ENCODE peak calls at places on chromosome 4, in eight cellular contexts. One of them, this sample, is unnamed. For H3K4me1, the result is how much of the 10 kb centered on the place peaks cover.

GRCh38 chr4:26238782-26239647 is 81.8 kb upstream of the RBPJ start:
- DNase-seq in transverse colon: no peak
- DNase-seq in CD8-positive, alpha-beta T cell: no peak
- DNase-seq in fibroblast of lung: peak
- DNase-seq in cardiac muscle cell: peak
- DNase-seq in HepG2: peak
- DNase-seq in A549: no peak
- DNase-seq in heart right ventricle: no peak
- DNase-seq in this sample: no peak

GRCh38 chr4:1340181-1340747 is 6.7 kb upstream of the UVSSA start:
- DNase-seq in HepG2: no peak
- DNase-seq in fibroblast of lung: no peak
- DNase-seq in transverse colon: no peak
- DNase-seq in A549: no peak
- DNase-seq in cardiac muscle cell: no peak
- DNase-seq in CD8-positive, alpha-beta T cell: no peak
- DNase-seq in heart right ventricle: no peak
- DNase-seq in this sample: no peak

GRCh38 chr4:78331965-78332364 is 219.6 kb upstream of the ANXA3 start:
- DNase-seq in fibroblast of lung: no peak
- DNase-seq in CD8-positive, alpha-beta T cell: no peak
- DNase-seq in A549: no peak
- DNase-seq in transverse colon: no peak
- DNase-seq in cardiac muscle cell: no peak
- DNase-seq in heart right ventricle: no peak
- DNase-seq in HepG2: no peak
- DNase-seq in this sample: no peak

GRCh38 chr4:97279410-97279809 is 863.9 kb downstream of the STPG2 start:
- DNase-seq in CD8-positive, alpha-beta T cell: no peak
- DNase-seq in heart right ventricle: no peak
- DNase-seq in fibroblast of lung: no peak
- DNase-seq in A549: no peak
- DNase-seq in cardiac muscle cell: no peak
- DNase-seq in transverse colon: no peak
- DNase-seq in HepG2: no peak
- DNase-seq in this sample: no peak

GRCh38 chr4:25839687-25840086 is 23.1 kb downstream of the SEL1L3 start:
- DNase-seq in transverse colon: no peak
- DNase-seq in heart right ventricle: no peak
- DNase-seq in HepG2: no peak
- DNase-seq in fibroblast of lung: peak
- DNase-seq in CD8-positive, alpha-beta T cell: no peak
- DNase-seq in A549: no peak
- DNase-seq in cardiac muscle cell: no peak
- DNase-seq in this sample: no peak

GRCh38 chr4:174928174-174928573 is 10.0 kb downstream of the ADAM29 start:
- DNase-seq in heart right ventricle: no peak
- DNase-seq in A549: no peak
- DNase-seq in transverse colon: peak
- DNase-seq in fibroblast of lung: no peak
- DNase-seq in CD8-positive, alpha-beta T cell: no peak
- DNase-seq in HepG2: no peak
- DNase-seq in cardiac muscle cell: no peak
- DNase-seq in this sample: no peak

GRCh38 chr4:79578613-79579012 is 170.6 kb upstream of the GK2 start:
- DNase-seq in CD8-positive, alpha-beta T cell: no peak
- DNase-seq in heart right ventricle: no peak
- DNase-seq in A549: no peak
- DNase-seq in transverse colon: no peak
- DNase-seq in HepG2: no peak
- DNase-seq in fibroblast of lung: no peak
- DNase-seq in cardiac muscle cell: no peak
- DNase-seq in this sample: no peak

GRCh38 chr4:103354006-103354405 is 155.9 kb upstream of the CENPE start:
- DNase-seq in cardiac muscle cell: no peak
- DNase-seq in transverse colon: no peak
- DNase-seq in fibroblast of lung: no peak
- DNase-seq in HepG2: no peak
- DNase-seq in heart right ventricle: no peak
- DNase-seq in CD8-positive, alpha-beta T cell: no peak
- DNase-seq in A549: no peak
- DNase-seq in this sample: no peak

GRCh38 chr4:28229092-28229491 is 1368.5 kb downstream of the STIM2 start:
- DNase-seq in heart right ventricle: no peak
- DNase-seq in CD8-positive, alpha-beta T cell: no peak
- DNase-seq in HepG2: no peak
- DNase-seq in cardiac muscle cell: no peak
- DNase-seq in A549: peak
- DNase-seq in transverse colon: no peak
- DNase-seq in fibroblast of lung: peak
- DNase-seq in this sample: no peak

GRCh38 chr4:153138736-153139135 is 65.5 kb upstream of the TRIM2 start:
- DNase-seq in HepG2: no peak
- DNase-seq in transverse colon: no peak
- DNase-seq in cardiac muscle cell: no peak
- DNase-seq in CD8-positive, alpha-beta T cell: no peak
- DNase-seq in fibroblast of lung: no peak
- DNase-seq in A549: no peak
- DNase-seq in heart right ventricle: no peak
- DNase-seq in this sample: no peak

GRCh38 chr4:4754641-4755040 is 104.8 kb upstream of the MSX1 start:
- DNase-seq in cardiac muscle cell: no peak
- DNase-seq in A549: no peak
- DNase-seq in transverse colon: no peak
- DNase-seq in HepG2: peak
- DNase-seq in fibroblast of lung: no peak
- DNase-seq in CD8-positive, alpha-beta T cell: no peak
- DNase-seq in heart right ventricle: no peak
- DNase-seq in this sample: no peak

GRCh38 chr4:176150283-176150682 is 45.1 kb downstream of the SPATA4 start:
- DNase-seq in A549: peak
- DNase-seq in heart right ventricle: no peak
- DNase-seq in CD8-positive, alpha-beta T cell: no peak
- DNase-seq in HepG2: peak
- DNase-seq in fibroblast of lung: peak
- DNase-seq in transverse colon: no peak
- DNase-seq in cardiac muscle cell: peak
- DNase-seq in this sample: no peak

GRCh38 chr4:109162759-109163158 is 139.7 kb downstream of the COL25A1 start:
- DNase-seq in cardiac muscle cell: no peak
- DNase-seq in CD8-positive, alpha-beta T cell: no peak
- DNase-seq in HepG2: no peak
- DNase-seq in fibroblast of lung: no peak
- DNase-seq in transverse colon: no peak
- DNase-seq in heart right ventricle: no peak
- DNase-seq in A549: no peak
- DNase-seq in this sample: no peak

GRCh38 chr4:120105472-120105871 is 38.8 kb upstream of the MAD2L1 start:
- DNase-seq in CD8-positive, alpha-beta T cell: no peak
- DNase-seq in A549: no peak
- DNase-seq in HepG2: no peak
- DNase-seq in heart right ventricle: no peak
- DNase-seq in fibroblast of lung: no peak
- DNase-seq in transverse colon: no peak
- DNase-seq in cardiac muscle cell: no peak
- DNase-seq in this sample: no peak

GRCh38 chr4:142719854-142720541 is 126.1 kb downstream of the INPP4B start:
- DNase-seq in CD8-positive, alpha-beta T cell: no peak
- DNase-seq in A549: peak
- DNase-seq in fibroblast of lung: peak
- DNase-seq in heart right ventricle: no peak
- DNase-seq in HepG2: no peak
- DNase-seq in cardiac muscle cell: peak
- DNase-seq in transverse colon: no peak
- DNase-seq in this sample: no peak
- TF ChIP-seq CTCF in CD8-positive, alpha-beta T cell: peak
- TF ChIP-seq CTCF in A549: peak
- TF ChIP-seq CTCF in fibroblast of lung: peak
- TF ChIP-seq CTCF in heart right ventricle: peak
- TF ChIP-seq CTCF in HepG2: no peak
- TF ChIP-seq CTCF in cardiac muscle cell: peak
- TF ChIP-seq CTCF in transverse colon: peak
- TF ChIP-seq CTCF in this sample: peak

GRCh38 chr4:10093801-10094552 is 22.6 kb downstream of the WDR1 start:
- DNase-seq in CD8-positive, alpha-beta T cell: no peak
- DNase-seq in A549: no peak
- DNase-seq in transverse colon: no peak
- DNase-seq in cardiac muscle cell: peak
- DNase-seq in heart right ventricle: no peak
- DNase-seq in HepG2: no peak
- DNase-seq in fibroblast of lung: peak
- DNase-seq in this sample: no peak
- H3K4me1 ChIP-seq in CD8-positive, alpha-beta T cell: half or more
- H3K4me1 ChIP-seq in A549: under half
- H3K4me1 ChIP-seq in transverse colon: half or more
- H3K4me1 ChIP-seq in cardiac muscle cell: half or more
- H3K4me1 ChIP-seq in heart right ventricle: half or more
- H3K4me1 ChIP-seq in HepG2: under half
- H3K4me1 ChIP-seq in fibroblast of lung: under half
- H3K4me1 ChIP-seq in this sample: under half

DNA sequence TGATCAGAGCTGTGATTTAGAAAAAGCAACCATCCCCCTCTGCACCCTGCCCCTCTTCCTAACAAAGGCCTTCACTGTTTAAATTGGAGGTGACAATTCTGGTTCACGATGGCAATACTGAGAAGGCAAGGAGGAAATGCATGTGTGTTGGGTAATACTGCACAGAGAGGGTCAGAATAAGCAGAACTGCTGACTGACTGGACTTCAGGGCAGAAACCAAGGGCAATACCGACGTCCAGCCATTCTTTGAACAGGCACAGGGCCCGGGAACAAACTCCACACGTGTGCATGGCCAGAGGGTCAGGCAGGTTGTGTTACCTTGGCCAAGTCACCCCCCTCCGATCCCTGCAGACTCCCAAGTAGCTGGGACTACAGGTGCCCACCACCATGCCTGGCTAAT is 6.0 kb downstream of the ACSL1 start:
- DNase-seq in HepG2: peak
- DNase-seq in cardiac muscle cell: no peak
- DNase-seq in transverse colon: no peak
- DNase-seq in A549: no peak
- DNase-seq in fibroblast of lung: no peak
- DNase-seq in heart right ventricle: no peak
- DNase-seq in CD8-positive, alpha-beta T cell: no peak
- DNase-seq in this sample: no peak
- H3K27ac ChIP-seq in HepG2: no peak
- H3K27ac ChIP-seq in cardiac muscle cell: peak
- H3K27ac ChIP-seq in transverse colon: no peak
- H3K27ac ChIP-seq in A549: no peak
- H3K27ac ChIP-seq in fibroblast of lung: no peak
- H3K27ac ChIP-seq in heart right ventricle: no peak
- H3K27ac ChIP-seq in CD8-positive, alpha-beta T cell: no peak
- H3K27ac ChIP-seq in this sample: no peak

GRCh38 chr4:21512351-21512750 is 436.2 kb downstream of the KCNIP4 start:
- DNase-seq in HepG2: no peak
- DNase-seq in CD8-positive, alpha-beta T cell: no peak
- DNase-seq in A549: peak
- DNase-seq in fibroblast of lung: peak
- DNase-seq in cardiac muscle cell: peak
- DNase-seq in heart right ventricle: no peak
- DNase-seq in transverse colon: no peak
- DNase-seq in this sample: no peak

GRCh38 chr4:21507439-21507838 is 441.1 kb downstream of the KCNIP4 start:
- DNase-seq in A549: peak
- DNase-seq in fibroblast of lung: peak
- DNase-seq in cardiac muscle cell: peak
- DNase-seq in transverse colon: no peak
- DNase-seq in CD8-positive, alpha-beta T cell: no peak
- DNase-seq in heart right ventricle: no peak
- DNase-seq in HepG2: peak
- DNase-seq in this sample: no peak
- TF ChIP-seq CTCF in A549: no peak
- TF ChIP-seq CTCF in fibroblast of lung: no peak
- TF ChIP-seq CTCF in cardiac muscle cell: peak
- TF ChIP-seq CTCF in transverse colon: no peak
- TF ChIP-seq CTCF in CD8-positive, alpha-beta T cell: no peak
- TF ChIP-seq CTCF in heart right ventricle: no peak
- TF ChIP-seq CTCF in HepG2: peak
- TF ChIP-seq CTCF in this sample: no peak